ENCODE peak calls at places on chromosomes 1 and 21, in five cellular contexts. P, V, M, S and Z are unnamed samples.

GRCh38 chr1:62232885-62233284 is 38.2 kb downstream of the L1TD1 start:
- DNase-seq in P (no peak), M (no peak), S (no peak), V (no peak), Z (no peak)

GRCh38 chr1:9759939-9760338 is 63.8 kb downstream of the CLSTN1 start:
- DNase-seq in M (no peak), P (no peak), S (no peak), V (no peak), Z (no peak)

GRCh38 chr1:68675336-68675735 is 178.5 kb upstream of the DEPDC1 start:
- DNase-seq in S (no peak), M (no peak), V (no peak), P (no peak), Z (no peak)

GRCh38 chr1:3483801-3484444 is 29.5 kb downstream of the ARHGEF16 start:
- DNase-seq in M (peak), V (peak), P (no peak), S (peak), Z (no peak)

GRCh38 chr21:27505516-27505915 is 538.6 kb upstream of the ADAMTS5 start:
- DNase-seq in S (peak), V (no peak), M (peak), P (no peak), Z (no peak)

GRCh38 chr1:3196577-3197245 is 127.7 kb downstream of the PRDM16 start:
- DNase-seq in M (no peak), V (no peak), P (no peak), S (no peak), Z (no peak)

GRCh38 chr1:197174818-197175217 is 28.3 kb upstream of the ASPM start:
- DNase-seq in P (no peak), V (no peak), M (no peak), S (no peak), Z (no peak)

GRCh38 chr1:246921481-246921880 is 10.3 kb downstream of the AHCTF1 start:
- DNase-seq in V (no peak), S (no peak), M (no peak), P (no peak), Z (no peak)

GRCh38 chr1:161725888-161726630 is 4.7 kb downstream of the FCRLB start:
- DNase-seq in P (no peak), V (peak), M (peak), S (peak), Z (no peak)

GRCh38 chr1:194517567-194517966 is 1331.2 kb upstream of the B3GALT2 start:
- DNase-seq in S (no peak), M (no peak), P (no peak), V (no peak), Z (no peak)

GRCh38 chr1:29896791-29897725 is 660.7 kb downstream of the PTPRU start:
- DNase-seq in P (no peak), M (no peak), S (no peak), V (no peak), Z (no peak)

GRCh38 chr1:206470692-206471414 is 577 bp downstream of the IKBKE start:
- DNase-seq in S (no peak), P (no peak), V (peak), M (peak), Z (no peak)

GRCh38 chr1:80158771-80159170 is 1152.2 kb upstream of the ADGRL4 start:
- DNase-seq in V (no peak), P (no peak), M (no peak), S (no peak), Z (no peak)

GRCh38 chr1:70948618-70949017 is 99.0 kb downstream of the PTGER3 start:
- DNase-seq in S (no peak), V (no peak), M (no peak), P (no peak), Z (no peak)